ENCODE peak calls at places on chromosomes 13 and 19, in six cellular contexts. F is astrocyte of the cerebellum; Q is aorta; W is stimulated activated CD8-positive, alpha-beta memory T cell treated with anti-CD3 and anti-CD28 coated beads, Interleukin-12 subunit alpha, Interleukin-12 subunit beta, amount 100 ng/mL, for 4 hours; E is stimulated activated CD4-positive, alpha-beta T cell treated with anti-CD3 and anti-CD28 coated beads, Interleukin-15, amount 100 ng/mL, for 1 hour; A is EL. I is an unnamed sample.

GRCh38 chr13:21674271-21675009 is 3.6 kb downstream of the FGF9 start:
- DNase-seq in F (no peak), Q (no peak), W (peak), E (no peak), A (no peak), I (peak)

GRCh38 chr13:49627831-49628652 is at the start of gene ARL11:
- DNase-seq in F (no peak), Q (peak), W (peak), E (peak), A (no peak), I (peak)

GRCh38 chr13:57716295-57716694 is 84.8 kb downstream of the PCDH17 start:
- DNase-seq in F (no peak), Q (no peak), W (no peak), E (no peak), A (no peak), I (no peak)

GRCh38 chr19:7442423-7442822 is 46.4 kb downstream of the PEX11G start:
- DNase-seq in F (no peak), Q (no peak), W (no peak), E (no peak), A (no peak), I (peak)

GRCh38 chr13:38340624-38341023 is 9.0 kb upstream of the UFM1 start:
- DNase-seq in F (no peak), Q (no peak), W (no peak), E (no peak), A (no peak), I (no peak)

GRCh38 chr13:109795021-109795420 is 8.6 kb upstream of the IRS2 start:
- DNase-seq in F (no peak), Q (no peak), W (no peak), E (no peak), A (no peak), I (no peak)

GRCh38 chr19:54026656-54027055 is 35.2 kb downstream of the CACNG6 start:
- DNase-seq in F (no peak), Q (no peak), W (no peak), E (no peak), A (no peak), I (no peak)

GRCh38 chr19:1605236-1606137 is at the start of gene UQCR11:
- DNase-seq in F (peak), Q (peak), W (peak), E (peak), A (peak), I (peak)

GRCh38 chr13:24458736-24459135 is 53.8 kb downstream of the PARP4 start:
- DNase-seq in F (no peak), Q (no peak), W (no peak), E (no peak), A (no peak), I (no peak)

GRCh38 chr13:76965759-76966421 is 17.6 kb downstream of the ACOD1 start:
- DNase-seq in F (peak), Q (peak), W (no peak), E (no peak), A (peak), I (peak)

GRCh38 chr13:72170571-72170970 is 303.6 kb upstream of the DACH1 start:
- DNase-seq in F (no peak), Q (no peak), W (no peak), E (no peak), A (no peak), I (no peak)

GRCh38 chr13:18951412-18951811 is 230.2 kb downstream of the TUBA3C start:
- DNase-seq in F (no peak), Q (peak), W (no peak), E (no peak), A (no peak), I (no peak)

GRCh38 chr13:84997858-84998257 is 801.4 kb downstream of the SLITRK6 start:
- DNase-seq in F (no peak), Q (no peak), W (no peak), E (no peak), A (no peak), I (no peak)

GRCh38 chr13:66071608-66072007 is 1158.5 kb downstream of the PCDH9 start:
- DNase-seq in F (no peak), Q (no peak), W (no peak), E (no peak), A (no peak), I (no peak)

GRCh38 chr13:42101821-42102580 is 53.6 kb downstream of the DGKH start:
- DNase-seq in F (no peak), Q (no peak), W (no peak), E (no peak), A (no peak), I (peak)

GRCh38 chr19:45173816-45174215 is 4.2 kb downstream of the TRAPPC6A start:
- DNase-seq in F (peak), Q (no peak), W (no peak), E (no peak), A (peak), I (no peak)

GRCh38 chr19:46624958-46625661 is at the start of gene PTGIR:
- DNase-seq in F (no peak), Q (peak), W (no peak), E (no peak), A (peak), I (peak)

GRCh38 chr19:16400911-16401675 is 70.7 kb downstream of the EPS15L1 start:
- DNase-seq in F (no peak), Q (peak), W (no peak), E (peak), A (no peak), I (no peak)

I was measured in left ventricle myocardium inferior.